ENCODE peak calls at places on chromosomes 11 and 22, in four cellular contexts. O, X, J and G are unnamed samples.

GRCh38 chr11:83159901-83160865 is 3.3 kb downstream of the PCF11 start:
- DNase-seq in O (no peak), X (no peak), J (no peak), G (no peak)

GRCh38 chr22:37237371-37238268 is 6.4 kb downstream of the RAC2 start:
- DNase-seq in O (no peak), X (peak; percentile 31), J (no peak), G (no peak)

GRCh38 chr11:47786373-47786772 is 19.2 kb upstream of the FNBP4 start:
- DNase-seq in O (no peak), X (no peak), J (no peak), G (no peak)

GRCh38 chr11:110435780-110436717 is 6.3 kb downstream of the FDX1 start:
- DNase-seq in O (no peak), X (no peak), J (no peak), G (peak; percentile 26)

GRCh38 chr11:109971184-109971523 is 122.0 kb upstream of the ZC3H12C start:
- DNase-seq in O (no peak), X (no peak), J (no peak), G (no peak)

GRCh38 chr11:16605440-16605970 is 132.9 kb upstream of the C11orf58 start:
- DNase-seq in O (peak; percentile 45), X (no peak), J (no peak), G (no peak)

GRCh38 chr11:72425053-72425980 is 9.0 kb downstream of the CLPB start:
- DNase-seq in O (no peak), X (no peak), J (no peak), G (no peak)

GRCh38 chr11:83956119-83956697 is 670.0 kb upstream of the CCDC90B start:
- DNase-seq in O (no peak), X (no peak), J (no peak), G (no peak)

GRCh38 chr22:27310966-27311665 is 490.4 kb downstream of the MN1 start:
- DNase-seq in O (no peak), X (no peak), J (no peak), G (no peak)

GRCh38 chr11:20089357-20089756 is 70.9 kb downstream of the DBX1 start:
- DNase-seq in O (no peak), X (no peak), J (no peak), G (no peak)

GRCh38 chr11:60818057-60818456 is 23.9 kb upstream of the CCDC86 start:
- DNase-seq in O (no peak), X (no peak), J (no peak), G (no peak)
- H3K4me3 ChIP-seq in O (no peak overlapping the region), X (no peak overlapping the region), J (no peak overlapping the region), G (no peak overlapping the region)

GRCh38 chr11:118915941-118916841 is 9.5 kb downstream of the BCL9L start:
- DNase-seq in O (no peak), X (no peak), J (no peak), G (no peak)

GRCh38 chr11:118918686-118919280 is 6.9 kb downstream of the BCL9L start:
- DNase-seq in O (no peak), X (no peak), J (no peak), G (no peak)

GRCh38 chr11:118918128-118918685 is 7.5 kb downstream of the BCL9L start:
- DNase-seq in O (no peak), X (peak; percentile 74), J (peak; percentile 87), G (no peak)

GRCh38 chr11:118916842-118917388 is 8.8 kb downstream of the BCL9L start:
- DNase-seq in O (no peak), X (no peak), J (peak; percentile 86), G (no peak)

GRCh38 chr11:118917488-118918127 is 8.1 kb downstream of the BCL9L start:
- DNase-seq in O (no peak), X (peak; percentile 72), J (no peak), G (no peak)
- H3K4me3 ChIP-seq in O (no peak overlapping the region), X (peak overlapping the region; percentile 40), J (peak overlapping the region; percentile 38), G (no peak overlapping the region)

GRCh38 chr22:44622147-44622427 is 79.9 kb upstream of the PRR5 start:
- DNase-seq in O (no peak), X (no peak), J (no peak), G (no peak)

GRCh38 chr22:44618400-44618799 is 83.6 kb upstream of the PRR5 start:
- DNase-seq in O (no peak), X (peak; percentile 24), J (no peak), G (no peak)

GRCh38 chr22:44621401-44622146 is 80.4 kb upstream of the PRR5 start:
- DNase-seq in O (no peak), X (no peak), J (no peak), G (no peak)

GRCh38 chr22:44620841-44621382 is 81.1 kb upstream of the PRR5 start:
- DNase-seq in O (no peak), X (no peak), J (no peak), G (no peak)

DNA sequence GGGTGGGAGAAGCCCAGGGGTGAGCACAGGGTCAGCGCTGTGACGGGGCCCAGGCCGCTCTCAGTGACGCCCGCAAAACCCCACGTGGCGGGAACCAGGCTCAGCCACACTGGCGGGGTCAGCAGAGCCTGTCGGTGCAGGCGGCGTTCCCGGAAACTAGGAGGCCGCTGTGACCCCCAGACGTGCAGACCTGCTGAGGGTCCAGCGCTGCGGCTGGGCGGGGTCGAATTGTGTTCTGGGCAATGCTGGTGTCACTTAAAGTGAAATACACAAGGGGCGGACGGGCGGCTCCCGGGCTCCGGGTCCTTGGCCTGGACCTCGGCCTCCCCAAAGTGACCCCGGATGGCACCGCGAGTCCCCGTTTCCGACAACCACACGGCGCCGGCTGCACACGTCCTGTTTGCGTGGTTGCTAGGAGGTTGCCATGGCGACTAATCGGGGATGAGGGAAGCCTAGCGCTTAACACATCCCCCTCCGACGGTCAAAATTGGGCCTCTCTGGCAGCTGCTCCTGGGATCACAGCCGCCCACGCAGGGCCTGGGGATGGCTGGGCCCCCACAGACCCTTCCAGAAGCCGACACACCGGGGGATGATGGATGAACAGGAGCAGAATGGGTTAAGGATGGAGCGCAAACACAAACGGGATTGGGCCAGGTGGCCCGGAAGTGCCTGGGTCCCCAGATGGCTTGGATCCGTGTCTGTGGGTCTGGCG is 81.7 kb upstream of the PRR5 start:
- DNase-seq in O (peak; percentile 32), X (peak; percentile 70), J (no peak), G (no peak)
- H3K4me3 ChIP-seq in O (no peak overlapping the region), X (peak overlapping the region; percentile 23), J (no peak overlapping the region), G (no peak overlapping the region)

DNA sequence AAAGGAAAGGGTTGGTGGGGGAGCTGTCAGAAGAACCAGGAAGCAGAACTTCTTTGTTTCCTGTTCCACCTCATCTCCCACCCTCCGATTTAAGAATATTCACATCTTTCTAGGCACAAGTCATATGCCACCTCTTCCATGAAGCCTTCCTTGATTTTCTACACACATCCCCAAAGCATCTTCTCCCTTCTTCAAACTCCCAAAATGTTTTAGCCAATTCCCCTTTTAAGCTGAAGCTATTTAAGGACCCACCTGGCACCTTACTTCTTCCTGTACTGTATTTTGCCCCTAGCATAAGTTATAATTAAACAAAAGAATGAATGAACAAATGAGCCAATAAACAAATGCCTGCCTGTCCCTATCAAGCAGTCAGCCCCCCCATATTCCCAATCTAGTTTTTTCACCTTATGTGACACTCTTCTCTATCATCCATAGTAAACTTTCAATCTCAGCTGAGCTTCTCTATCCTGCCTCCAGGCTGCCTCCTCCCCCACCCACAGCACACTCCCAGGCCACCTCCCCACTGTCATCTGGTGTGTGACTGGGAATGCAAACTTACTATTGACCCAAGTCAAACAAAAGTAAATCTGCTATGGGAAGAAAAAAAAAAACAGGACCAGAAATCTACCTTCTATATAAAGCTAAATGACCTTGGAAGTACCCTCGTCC is 3.9 kb downstream of the TNKS1BP1 start:
- DNase-seq in O (no peak), X (no peak), J (no peak), G (no peak)
- H3K4me3 ChIP-seq in O (no peak overlapping the region), X (peak overlapping the region; percentile 74), J (peak overlapping the region; percentile 51), G (no peak overlapping the region)

GRCh38 chr11:117201516-117201866 is 2.3 kb downstream of the TAGLN start:
- DNase-seq in O (no peak), X (no peak), J (no peak), G (no peak)
- H3K4me3 ChIP-seq in O (no peak overlapping the region), X (peak overlapping the region; percentile 38), J (peak overlapping the region; percentile 63), G (no peak overlapping the region)

DNA sequence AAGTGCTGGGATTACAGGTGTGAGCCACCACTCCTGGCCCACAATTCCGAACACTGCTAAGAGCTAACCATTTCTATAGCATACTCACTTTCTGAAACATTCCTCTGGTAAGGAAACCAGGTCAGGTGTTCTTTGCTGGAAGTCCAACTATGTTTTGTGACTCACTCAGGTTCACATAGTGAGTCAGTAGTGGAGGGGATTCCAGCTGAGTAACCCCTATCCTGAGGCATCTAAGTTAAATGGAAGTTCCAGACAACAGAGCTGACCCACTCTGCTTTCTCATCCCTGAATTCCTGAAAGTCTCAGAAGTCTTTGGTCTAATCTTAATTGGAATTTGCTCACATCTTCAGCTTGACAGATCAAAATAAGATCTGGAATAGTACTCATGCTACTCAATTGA is 3.0 kb upstream of the CHRNA10 start:
- DNase-seq in O (no peak), X (no peak), J (peak; percentile 9), G (peak; percentile 95)
- H3K4me3 ChIP-seq in O (no peak overlapping the region), X (no peak overlapping the region), J (no peak overlapping the region), G (no peak overlapping the region)

GRCh38 chr11:33894402-33894754 is 2.5 kb upstream of the LMO2 start:
- DNase-seq in O (no peak), X (no peak), J (no peak), G (no peak)
- H3K4me3 ChIP-seq in O (no peak overlapping the region), X (peak overlapping the region; percentile 24), J (no peak overlapping the region), G (no peak overlapping the region)

GRCh38 chr11:95904009-95904650 is 19.8 kb downstream of the MTMR2 start:
- DNase-seq in O (no peak), X (no peak), J (no peak), G (no peak)

GRCh38 chr11:95912902-95913560 is 10.9 kb downstream of the MTMR2 start:
- DNase-seq in O (no peak), X (no peak), J (no peak), G (no peak)

GRCh38 chr11:95910638-95911368 is 13.1 kb downstream of the MTMR2 start:
- DNase-seq in O (no peak), X (no peak), J (no peak), G (no peak)

GRCh38 chr11:95911369-95911759 is 12.5 kb downstream of the MTMR2 start:
- DNase-seq in O (no peak), X (no peak), J (no peak), G (no peak)

DNA sequence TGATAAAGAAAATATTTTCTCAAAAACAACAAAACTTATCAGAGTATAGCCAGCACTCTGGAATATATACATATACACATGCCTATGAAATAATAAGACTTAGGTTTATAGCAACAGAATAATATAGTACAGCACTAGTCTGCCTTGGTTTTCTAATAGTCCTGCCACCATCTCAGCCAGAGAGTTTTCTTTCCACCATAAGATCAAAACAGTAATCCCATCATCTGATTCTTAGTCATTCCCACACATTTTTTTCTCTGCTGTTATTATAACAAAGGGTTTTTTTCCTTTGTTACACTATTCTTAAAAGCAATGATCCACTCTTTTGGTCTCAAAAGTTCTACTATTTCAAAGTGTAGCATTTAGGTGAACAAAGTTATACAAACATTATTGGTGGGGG is 15.1 kb downstream of the MTMR2 start:
- DNase-seq in O (no peak), X (no peak), J (no peak), G (no peak)
- H3K4me3 ChIP-seq in O (no peak overlapping the region), X (no peak overlapping the region), J (no peak overlapping the region), G (no peak overlapping the region)